ENCODE peak calls at places on chromosomes 1 and 21, in seven cellular contexts. One of them, this sample, is unnamed.

GRCh38 chr1:93804412-93804811 is 74.6 kb downstream of the DNTTIP2 start:
- DNase-seq in left lung: peak
- DNase-seq in germinal center: no peak
- DNase-seq in NAMALWA: no peak
- DNase-seq in GM19239: no peak
- DNase-seq in stimulated activated CD4-positive, alpha-beta T cell treated with anti-CD3 and anti-CD28 coated beads, Interleukin-4, amount 100 ng/mL, for 24 hours: no peak
- DNase-seq in small intestine: no peak
- DNase-seq in this sample: peak

GRCh38 chr1:169557131-169557530 is 29.1 kb downstream of the F5 start:
- DNase-seq in small intestine: no peak
- DNase-seq in GM19239: no peak
- DNase-seq in germinal center: no peak
- DNase-seq in NAMALWA: no peak
- DNase-seq in stimulated activated CD4-positive, alpha-beta T cell treated with anti-CD3 and anti-CD28 coated beads, Interleukin-4, amount 100 ng/mL, for 24 hours: no peak
- DNase-seq in left lung: no peak
- DNase-seq in this sample: no peak

GRCh38 chr1:193479187-193479586 is 292.8 kb upstream of the B3GALT2 start:
- DNase-seq in GM19239: peak
- DNase-seq in left lung: peak
- DNase-seq in small intestine: peak
- DNase-seq in NAMALWA: peak
- DNase-seq in germinal center: peak
- DNase-seq in stimulated activated CD4-positive, alpha-beta T cell treated with anti-CD3 and anti-CD28 coated beads, Interleukin-4, amount 100 ng/mL, for 24 hours: peak
- DNase-seq in this sample: peak

GRCh38 chr1:116425987-116426386 is 52.9 kb downstream of the ATP1A1 start:
- DNase-seq in left lung: no peak
- DNase-seq in stimulated activated CD4-positive, alpha-beta T cell treated with anti-CD3 and anti-CD28 coated beads, Interleukin-4, amount 100 ng/mL, for 24 hours: no peak
- DNase-seq in germinal center: no peak
- DNase-seq in small intestine: no peak
- DNase-seq in GM19239: no peak
- DNase-seq in NAMALWA: no peak
- DNase-seq in this sample: no peak

GRCh38 chr1:17158961-17159360 is 39.7 kb upstream of the PADI2 start:
- DNase-seq in left lung: no peak
- DNase-seq in germinal center: no peak
- DNase-seq in NAMALWA: no peak
- DNase-seq in stimulated activated CD4-positive, alpha-beta T cell treated with anti-CD3 and anti-CD28 coated beads, Interleukin-4, amount 100 ng/mL, for 24 hours: no peak
- DNase-seq in small intestine: no peak
- DNase-seq in GM19239: no peak
- DNase-seq in this sample: no peak

GRCh38 chr1:230938924-230939368 is 39.7 kb downstream of the TTC13 start:
- DNase-seq in germinal center: no peak
- DNase-seq in left lung: no peak
- DNase-seq in NAMALWA: no peak
- DNase-seq in stimulated activated CD4-positive, alpha-beta T cell treated with anti-CD3 and anti-CD28 coated beads, Interleukin-4, amount 100 ng/mL, for 24 hours: no peak
- DNase-seq in small intestine: peak
- DNase-seq in GM19239: no peak
- DNase-seq in this sample: peak

GRCh38 chr21:15904389-15904788 is 174.6 kb downstream of the USP25 start:
- DNase-seq in NAMALWA: no peak
- DNase-seq in GM19239: no peak
- DNase-seq in small intestine: no peak
- DNase-seq in germinal center: no peak
- DNase-seq in stimulated activated CD4-positive, alpha-beta T cell treated with anti-CD3 and anti-CD28 coated beads, Interleukin-4, amount 100 ng/mL, for 24 hours: no peak
- DNase-seq in left lung: no peak
- DNase-seq in this sample: no peak

GRCh38 chr1:237267743-237268142 is 225.8 kb downstream of the RYR2 start:
- DNase-seq in small intestine: no peak
- DNase-seq in GM19239: no peak
- DNase-seq in left lung: no peak
- DNase-seq in stimulated activated CD4-positive, alpha-beta T cell treated with anti-CD3 and anti-CD28 coated beads, Interleukin-4, amount 100 ng/mL, for 24 hours: no peak
- DNase-seq in NAMALWA: no peak
- DNase-seq in germinal center: no peak
- DNase-seq in this sample: no peak

GRCh38 chr1:70234733-70235132 is 13.6 kb downstream of the SRSF11 start:
- DNase-seq in small intestine: no peak
- DNase-seq in NAMALWA: no peak
- DNase-seq in stimulated activated CD4-positive, alpha-beta T cell treated with anti-CD3 and anti-CD28 coated beads, Interleukin-4, amount 100 ng/mL, for 24 hours: no peak
- DNase-seq in GM19239: no peak
- DNase-seq in germinal center: no peak
- DNase-seq in left lung: no peak
- DNase-seq in this sample: no peak

GRCh38 chr1:208047975-208048374 is 137.1 kb upstream of the CD34 start:
- DNase-seq in germinal center: no peak
- DNase-seq in GM19239: no peak
- DNase-seq in small intestine: no peak
- DNase-seq in left lung: peak
- DNase-seq in NAMALWA: no peak
- DNase-seq in stimulated activated CD4-positive, alpha-beta T cell treated with anti-CD3 and anti-CD28 coated beads, Interleukin-4, amount 100 ng/mL, for 24 hours: no peak
- DNase-seq in this sample: no peak

GRCh38 chr1:94543893-94544635 is 2.5 kb upstream of the F3 start:
- DNase-seq in left lung: no peak
- DNase-seq in small intestine: no peak
- DNase-seq in GM19239: no peak
- DNase-seq in germinal center: no peak
- DNase-seq in NAMALWA: no peak
- DNase-seq in stimulated activated CD4-positive, alpha-beta T cell treated with anti-CD3 and anti-CD28 coated beads, Interleukin-4, amount 100 ng/mL, for 24 hours: no peak
- DNase-seq in this sample: no peak

GRCh38 chr1:232440325-232441059 is 189.4 kb downstream of the SIPA1L2 start:
- DNase-seq in stimulated activated CD4-positive, alpha-beta T cell treated with anti-CD3 and anti-CD28 coated beads, Interleukin-4, amount 100 ng/mL, for 24 hours: no peak
- DNase-seq in small intestine: no peak
- DNase-seq in NAMALWA: no peak
- DNase-seq in GM19239: no peak
- DNase-seq in germinal center: no peak
- DNase-seq in left lung: no peak
- DNase-seq in this sample: no peak

GRCh38 chr21:29801122-29801521 is 138.7 kb downstream of the GRIK1 start:
- DNase-seq in NAMALWA: no peak
- DNase-seq in GM19239: no peak
- DNase-seq in germinal center: no peak
- DNase-seq in small intestine: no peak
- DNase-seq in left lung: no peak
- DNase-seq in stimulated activated CD4-positive, alpha-beta T cell treated with anti-CD3 and anti-CD28 coated beads, Interleukin-4, amount 100 ng/mL, for 24 hours: no peak
- DNase-seq in this sample: no peak

This sample was measured in HT-29.